ENCODE peak calls at places on chromosomes 12 and 14, in five cellular contexts. J is fibroblast of lung, L is GM12878, G is AG04450, U is kidney. I is an unnamed sample.
A peak's percentile ranks its signal among the peaks of the same experiment; 100 is the strongest.

GRCh38 chr14:99189201-99189801 is 82.7 kb downstream of the BCL11B start:
- DNase-seq in J (no peak), L (no peak), G (no peak), U (no peak), I (no peak)

GRCh38 chr12:48075833-48076232 is 30.0 kb downstream of the SENP1 start:
- DNase-seq in J (peak; percentile 2), L (no peak), G (no peak), U (no peak), I (no peak)

GRCh38 chr12:693937-694533 is 30.8 kb upstream of the NINJ2 start:
- DNase-seq in J (no peak), L (no peak), G (no peak), U (no peak), I (no peak)

GRCh38 chr12:108638141-108638823 is 4.6 kb upstream of the SELPLG start:
- DNase-seq in J (no peak), L (no peak), G (no peak), U (no peak), I (no peak)

GRCh38 chr14:99572173-99572999 is 31.6 kb downstream of the CCDC85C start:
- DNase-seq in J (no peak), L (no peak), G (no peak), U (no peak), I (no peak)

GRCh38 chr12:46893429-46893828 is 67.6 kb upstream of the SLC38A4 start:
- DNase-seq in J (no peak), L (no peak), G (no peak), U (no peak), I (no peak)

GRCh38 chr12:58741226-58741625 is 179.1 kb downstream of the LRIG3 start:
- DNase-seq in J (no peak), L (no peak), G (no peak), U (no peak), I (no peak)

GRCh38 chr12:127893875-127894635 is 372.9 kb upstream of the TMEM132C start:
- DNase-seq in J (no peak), L (no peak), G (no peak), U (no peak), I (no peak)

GRCh38 chr14:92729632-92730358 is 18.6 kb downstream of the LGMN start:
- DNase-seq in J (peak; percentile 96), L (no peak), G (peak; percentile 89), U (no peak), I (peak; percentile 91)

GRCh38 chr14:75070383-75070782 is 942 bp downstream of the ZC2HC1C start:
- DNase-seq in J (no peak), L (no peak), G (no peak), U (peak; percentile 69), I (no peak)

GRCh38 chr14:29486132-29486531 is 441.5 kb downstream of the PRKD1 start:
- DNase-seq in J (peak; percentile 3), L (no peak), G (no peak), U (no peak), I (no peak)

GRCh38 chr14:68361231-68361630 is 431.6 kb downstream of the ZFP36L1 start:
- DNase-seq in J (peak; percentile 95), L (no peak), G (no peak), U (no peak), I (peak; percentile 39)

GRCh38 chr14:36663404-36664321 is 2.0 kb downstream of the PAX9 start:
- DNase-seq in J (peak; percentile 21), L (no peak), G (no peak), U (peak; percentile 54), I (no peak)

GRCh38 chr14:80415636-80416035 is 204.3 kb upstream of the DIO2 start:
- DNase-seq in J (no peak), L (no peak), G (no peak), U (no peak), I (no peak)

GRCh38 chr12:60394680-60395079 is 798.9 kb downstream of the SLC16A7 start:
- DNase-seq in J (peak; percentile 86), L (no peak), G (peak; percentile 11), U (no peak), I (peak; percentile 40)

GRCh38 chr12:29428630-29429029 is 47.7 kb upstream of the ERGIC2 start:
- DNase-seq in J (peak; percentile 60), L (peak; percentile 34), G (peak; percentile 11), U (no peak), I (peak; percentile 45)

GRCh38 chr14:34324363-34324795 is 137.7 kb downstream of the SPTSSA start:
- DNase-seq in J (peak; percentile 23), L (no peak), G (peak; percentile 16), U (no peak), I (no peak)

GRCh38 chr14:94936411-94936892 is 166.5 kb upstream of the GSC start:
- DNase-seq in J (peak; percentile 27), L (no peak), G (no peak), U (peak; percentile 89), I (peak; percentile 15)

GRCh38 chr14:35470775-35471174 is 63.2 kb upstream of the INSM2 start:
- DNase-seq in J (peak; percentile 14), L (no peak), G (no peak), U (no peak), I (peak; percentile 4)

GRCh38 chr12:46259071-46259470 is 9.8 kb downstream of the SLC38A1 start:
- DNase-seq in J (no peak), L (no peak), G (no peak), U (no peak), I (no peak)

GRCh38 chr14:95297832-95298231 is 21.9 kb downstream of the CLMN start:
- DNase-seq in J (no peak), L (no peak), G (no peak), U (peak; percentile 38), I (no peak)

GRCh38 chr12:115325858-115326257 is 641.9 kb upstream of the TBX3 start:
- DNase-seq in J (no peak), L (no peak), G (no peak), U (no peak), I (no peak)

GRCh38 chr12:4857472-4858291 is 52.0 kb upstream of the KCNA1 start:
- DNase-seq in J (peak; percentile 57), L (peak; percentile 34), G (peak; percentile 20), U (peak; percentile 81), I (peak; percentile 54)

GRCh38 chr12:4856556-4856955 is 53.1 kb upstream of the KCNA1 start:
- DNase-seq in J (no peak), L (no peak), G (no peak), U (no peak), I (no peak)

GRCh38 chr12:4858385-4858784 is 51.3 kb upstream of the KCNA1 start:
- DNase-seq in J (no peak), L (no peak), G (no peak), U (no peak), I (no peak)

GRCh38 chr12:4862809-4863208 is 46.9 kb upstream of the KCNA1 start:
- DNase-seq in J (no peak), L (peak; percentile 28), G (no peak), U (no peak), I (no peak)

DNA sequence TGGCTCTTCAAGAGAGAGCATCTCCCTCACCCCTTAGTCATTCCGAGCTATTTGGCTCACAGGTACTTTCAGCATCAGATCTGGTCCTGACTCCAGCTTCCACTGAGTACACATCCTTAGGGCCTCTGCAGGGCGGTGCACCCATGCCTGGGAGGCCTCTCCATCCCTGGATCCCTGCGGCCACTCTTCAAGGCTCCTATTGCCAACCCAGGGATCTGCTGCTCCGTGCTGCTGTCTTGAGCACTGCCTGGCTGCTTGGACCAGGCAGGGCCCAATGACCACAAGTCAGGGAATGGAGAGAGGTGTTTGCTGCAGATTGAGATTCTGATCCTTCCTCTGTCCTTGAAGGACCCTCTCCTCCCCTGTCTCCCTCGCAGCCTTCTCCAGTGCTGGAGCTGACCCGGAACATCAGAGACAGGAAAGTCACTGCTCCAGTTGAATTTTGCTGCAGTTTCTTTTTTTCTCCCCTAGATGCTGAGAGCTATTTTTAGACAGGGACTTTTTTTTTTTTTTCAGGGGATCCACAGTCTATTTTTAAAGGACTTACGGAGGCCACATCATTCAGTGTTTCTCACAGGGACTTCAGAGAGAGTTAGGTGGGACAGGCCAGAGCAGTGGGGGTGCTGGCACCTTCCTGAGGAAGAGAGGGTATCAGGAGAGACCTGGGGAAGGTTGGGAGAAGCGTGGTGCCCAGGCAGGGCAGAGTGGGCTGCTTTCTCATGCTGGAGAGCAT is 50.1 kb upstream of the KCNA1 start:
- DNase-seq in J (no peak), L (no peak), G (no peak), U (no peak), I (no peak)
- H3K4me3 ChIP-seq in J (no peak overlapping the region), L (peak overlapping the region; percentile 8), G (no peak overlapping the region), U (no peak overlapping the region), I (no peak overlapping the region)

DNA sequence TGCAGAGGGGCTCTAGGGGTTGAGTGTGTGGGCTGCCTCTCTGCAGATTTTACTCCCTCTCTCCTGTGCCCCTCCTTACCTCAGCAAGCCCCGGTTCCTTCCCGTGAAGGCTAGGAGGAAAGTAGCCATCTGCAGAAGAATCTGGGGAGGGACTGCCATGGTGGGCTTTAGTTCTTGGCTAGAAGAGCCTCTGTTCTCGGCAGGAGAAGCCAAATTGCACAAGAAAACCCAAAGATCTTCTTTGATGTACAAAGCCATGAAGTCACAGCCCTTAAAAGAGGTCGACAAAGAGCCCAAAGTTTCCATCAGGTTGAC is 23.5 kb downstream of the CKAP4 start:
- DNase-seq in J (no peak), L (no peak), G (no peak), U (no peak), I (no peak)
- TF ChIP-seq CTCF in J (no peak), L (no peak), G (no peak), U (no peak), I (no peak)

GRCh38 chr12:21881950-21882349 is 59.3 kb downstream of the ABCC9 start:
- DNase-seq in J (no peak), L (no peak), G (no peak), U (no peak), I (no peak)
- H3K4me3 ChIP-seq in J (no peak overlapping the region), L (no peak overlapping the region), G (no peak overlapping the region), U (no peak overlapping the region), I (no peak overlapping the region)

GRCh38 chr12:30440826-30441602 is 254.7 kb downstream of the IPO8 start:
- DNase-seq in J (peak; percentile 29), L (no peak), G (no peak), U (no peak), I (no peak)
- TF ChIP-seq CTCF in J (peak; percentile 78), L (peak; percentile 22), G (peak; percentile 74), U (no peak), I (peak; percentile 64)

GRCh38 chr14:89952581-89952980 is 1.9 kb downstream of the EFCAB11 start:
- DNase-seq in J (no peak), L (no peak), G (no peak), U (no peak), I (no peak)

GRCh38 chr14:89954045-89955021 is at the start of gene EFCAB11:
- DNase-seq in J (peak; percentile 99), L (peak; percentile 93), G (peak; percentile 94), U (peak; percentile 98), I (peak; percentile 99)

GRCh38 chr14:89955022-89955414 is 488 bp upstream of the EFCAB11 start:
- DNase-seq in J (no peak), L (no peak), G (no peak), U (no peak), I (no peak)

GRCh38 chr14:89955418-89956293 is at the start of gene TDP1:
- DNase-seq in J (peak; percentile 94), L (peak; percentile 78), G (peak; percentile 83), U (peak; percentile 98), I (peak; percentile 91)

DNA sequence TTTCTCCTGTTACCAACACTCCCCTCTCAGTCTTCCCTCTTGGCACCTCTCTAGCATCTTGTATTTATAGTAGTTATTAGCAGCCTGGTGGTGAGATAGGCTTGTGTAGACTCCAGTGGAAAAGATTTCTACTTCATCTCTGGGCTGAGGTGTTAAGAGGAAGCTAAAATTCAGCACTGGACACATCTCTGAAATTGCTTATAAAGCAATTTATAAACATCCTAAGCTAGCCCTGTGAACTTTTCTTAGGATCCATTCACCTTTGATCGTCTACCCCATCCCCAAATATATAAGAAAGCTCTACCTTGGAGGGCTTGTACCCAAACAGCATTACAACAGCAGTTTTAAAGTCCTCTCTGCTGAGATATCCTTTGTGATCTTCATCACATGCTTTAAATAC is 928 bp downstream of the EFCAB11 start:
- DNase-seq in J (no peak), L (no peak), G (no peak), U (no peak), I (no peak)
- H3K4me3 ChIP-seq in J (no peak overlapping the region), L (peak overlapping the region; percentile 65), G (peak overlapping the region; percentile 20), U (no peak overlapping the region), I (no peak overlapping the region)

I was measured in astrocyte of the cerebellum.